ENCODE peak calls at places on chromosomes 4 and X, in six cellular contexts. E, Q, X, L, V and N are unnamed samples.

GRCh38 chr4:87033902-87034301 is 99.1 kb downstream of the AFF1 start:
- DNase-seq in E (no peak), Q (no peak), X (no peak), L (no peak), V (no peak), N (no peak)

GRCh38 chrX:39811391-39811790 is 286.4 kb downstream of the BCOR start:
- DNase-seq in E (no peak), Q (no peak), X (no peak), L (no peak), V (no peak), N (no peak)

GRCh38 chr4:157271166-157271869 is 50.8 kb downstream of the GRIA2 start:
- DNase-seq in E (no peak), Q (peak), X (no peak), L (no peak), V (no peak), N (no peak)

GRCh38 chrX:65528705-65529340 is 5.8 kb downstream of the LAS1L start:
- DNase-seq in E (no peak), Q (peak), X (no peak), L (peak), V (peak), N (no peak)

GRCh38 chr4:131644619-131645018 is 1504.5 kb upstream of the PCDH10 start:
- DNase-seq in E (no peak), Q (peak), X (no peak), L (peak), V (no peak), N (no peak)

GRCh38 chr4:30904593-30904992 is 184.4 kb downstream of the PCDH7 start:
- DNase-seq in E (no peak), Q (no peak), X (no peak), L (no peak), V (no peak), N (no peak)

GRCh38 chr4:153790962-153791551 is 2.2 kb upstream of the SFRP2 start:
- DNase-seq in E (no peak), Q (peak), X (no peak), L (no peak), V (no peak), N (no peak)

GRCh38 chrX:22300130-22300529 is 27.4 kb downstream of the CBLL2 start:
- DNase-seq in E (peak), Q (peak), X (no peak), L (peak), V (no peak), N (no peak)

GRCh38 chr4:82217986-82218715 is 155.6 kb downstream of the HNRNPD start:
- DNase-seq in E (no peak), Q (no peak), X (no peak), L (no peak), V (no peak), N (no peak)